ENCODE peak calls at places on chromosomes 7 and 10, in four cellular contexts. One of them, this sample, is unnamed.

GRCh38 chr10:34079702-34080484 is 735.2 kb downstream of the PARD3 start:
- DNase-seq in ELR: no peak
- DNase-seq in left ventricle myocardium inferior: no peak
- DNase-seq in Right ventricle myocardium superior: no peak
- DNase-seq in this sample: no peak

GRCh38 chr7:91636129-91636724 is 244.3 kb downstream of the MTERF1 start:
- DNase-seq in ELR: peak; percentile 45
- DNase-seq in left ventricle myocardium inferior: no peak
- DNase-seq in Right ventricle myocardium superior: no peak
- DNase-seq in this sample: no peak

GRCh38 chr10:36452851-36453250 is 672.5 kb upstream of the ANKRD30A start:
- DNase-seq in ELR: no peak
- DNase-seq in left ventricle myocardium inferior: no peak
- DNase-seq in Right ventricle myocardium superior: no peak
- DNase-seq in this sample: no peak

GRCh38 chr7:49669692-49670260 is 103.7 kb upstream of the VWC2 start:
- DNase-seq in ELR: no peak
- DNase-seq in left ventricle myocardium inferior: peak; percentile 17
- DNase-seq in Right ventricle myocardium superior: peak; percentile 39
- DNase-seq in this sample: peak; percentile 49

GRCh38 chr10:71213761-71214440 is 1.5 kb downstream of the UNC5B start:
- DNase-seq in ELR: peak; percentile 60
- DNase-seq in left ventricle myocardium inferior: no peak
- DNase-seq in Right ventricle myocardium superior: no peak
- DNase-seq in this sample: no peak

GRCh38 chr10:124587811-124588211 is 126.2 kb downstream of the LHPP start:
- DNase-seq in ELR: no peak
- DNase-seq in left ventricle myocardium inferior: no peak
- DNase-seq in Right ventricle myocardium superior: peak; percentile 24
- DNase-seq in this sample: peak; percentile 11

GRCh38 chr7:157599491-157599890 is 262.7 kb downstream of the DNAJB6 start:
- DNase-seq in ELR: no peak
- DNase-seq in left ventricle myocardium inferior: no peak
- DNase-seq in Right ventricle myocardium superior: peak; percentile 13
- DNase-seq in this sample: no peak

GRCh38 chr7:100779359-100779758 is 46.0 kb downstream of the ZAN start:
- DNase-seq in ELR: no peak
- DNase-seq in left ventricle myocardium inferior: no peak
- DNase-seq in Right ventricle myocardium superior: no peak
- DNase-seq in this sample: no peak

GRCh38 chr7:63037242-63037641 is 961.4 kb upstream of the ZNF722 start:
- DNase-seq in ELR: no peak
- DNase-seq in left ventricle myocardium inferior: no peak
- DNase-seq in Right ventricle myocardium superior: no peak
- DNase-seq in this sample: no peak

GRCh38 chr7:152894295-152895170 is 135.0 kb downstream of the ACTR3B start:
- DNase-seq in ELR: no peak
- DNase-seq in left ventricle myocardium inferior: no peak
- DNase-seq in Right ventricle myocardium superior: no peak
- DNase-seq in this sample: no peak

GRCh38 chr7:4079366-4079765 is 602.7 kb upstream of the FOXK1 start:
- DNase-seq in ELR: no peak
- DNase-seq in left ventricle myocardium inferior: no peak
- DNase-seq in Right ventricle myocardium superior: no peak
- DNase-seq in this sample: no peak

GRCh38 chr7:106855540-106856132 is 9.4 kb upstream of the PIK3CG start:
- DNase-seq in ELR: no peak
- DNase-seq in left ventricle myocardium inferior: no peak
- DNase-seq in Right ventricle myocardium superior: no peak
- DNase-seq in this sample: no peak

GRCh38 chr7:151017953-151018420 is 6.3 kb downstream of the ATG9B start:
- DNase-seq in ELR: peak; percentile 57
- DNase-seq in left ventricle myocardium inferior: peak; percentile 67
- DNase-seq in Right ventricle myocardium superior: peak; percentile 84
- DNase-seq in this sample: peak; percentile 71